ENCODE peak calls at places on chromosomes 12 and 14, in six cellular contexts. O is sigmoid colon, J is left ventricle myocardium inferior, R is HFF-Myc, F is germinal center, A is non-pigmented ciliary epithelial cell. V is an unnamed sample.

GRCh38 chr14:30283822-30284446 is 275.0 kb upstream of the G2E3 start:
- DNase-seq in F (no peak), J (no peak), R (peak), A (no peak), O (no peak), V (no peak)

GRCh38 chr12:47967461-47968430 is 4.3 kb downstream of the TMEM106C start:
- DNase-seq in F (no peak), O (peak), R (no peak), A (no peak), J (no peak), V (no peak)

GRCh38 chr12:56338643-56339422 is at the start of gene IL23A:
- DNase-seq in F (peak), R (no peak), O (no peak), A (peak), J (no peak), V (peak)

GRCh38 chr12:68225576-68226476 is at the start of gene IL26:
- DNase-seq in F (no peak), J (no peak), A (no peak), O (no peak), R (no peak), V (no peak)

GRCh38 chr12:2076728-2077127 is 23.9 kb downstream of the CACNA1C start:
- DNase-seq in R (no peak), F (no peak), O (peak), J (no peak), A (no peak), V (no peak)

GRCh38 chr12:81598205-81598604 is 160.9 kb downstream of the PPFIA2 start:
- DNase-seq in O (no peak), A (no peak), F (no peak), J (no peak), R (no peak), V (no peak)

GRCh38 chr14:103156733-103157411 is 33.6 kb downstream of the TNFAIP2 start:
- DNase-seq in J (no peak), O (no peak), A (no peak), F (no peak), R (no peak), V (no peak)

GRCh38 chr12:69987453-69988102 is 162.6 kb downstream of the MYRFL start:
- DNase-seq in J (no peak), R (peak), O (no peak), F (no peak), A (peak), V (no peak)

GRCh38 chr12:122834921-122835692 is at the start of gene HIP1R:
- DNase-seq in J (no peak), O (peak), A (no peak), R (no peak), F (peak), V (peak)

GRCh38 chr14:87944987-87945604 is 47.9 kb downstream of the GALC start:
- DNase-seq in A (peak), R (no peak), O (no peak), F (peak), J (no peak), V (no peak)

GRCh38 chr14:96304956-96305355 is 48.9 kb downstream of the BDKRB1 start:
- DNase-seq in R (no peak), J (no peak), O (no peak), F (no peak), A (no peak), V (no peak)

GRCh38 chr12:4978737-4979136 is 64.9 kb upstream of the KCNA5 start:
- DNase-seq in A (no peak), O (no peak), F (no peak), J (no peak), R (no peak), V (no peak)

GRCh38 chr12:113239288-113239771 is 18.1 kb downstream of the TPCN1 start:
- DNase-seq in R (no peak), J (no peak), A (no peak), F (no peak), O (peak), V (no peak)

GRCh38 chr14:104827173-104828055 is 26.5 kb downstream of the ZBTB42 start:
- DNase-seq in J (no peak), F (peak), R (no peak), A (no peak), O (peak), V (peak)

GRCh38 chr14:67385618-67386017 is 25.5 kb downstream of the EIF2S1 start:
- DNase-seq in O (no peak), R (no peak), A (no peak), F (no peak), J (no peak), V (no peak)

GRCh38 chr14:90418053-90418452 is 21.2 kb downstream of the CALM1 start:
- DNase-seq in J (no peak), O (no peak), A (no peak), R (no peak), F (no peak), V (no peak)

GRCh38 chr12:18906354-18906753 is 168.4 kb downstream of the CAPZA3 start:
- DNase-seq in O (no peak), A (no peak), R (no peak), J (no peak), F (no peak), V (no peak)

GRCh38 chr14:89294060-89294459 is 123.0 kb downstream of the FOXN3 start:
- DNase-seq in O (no peak), A (no peak), J (peak), R (no peak), F (no peak), V (no peak)

GRCh38 chr12:89636054-89636775 is 72.4 kb downstream of the ATP2B1 start:
- DNase-seq in A (peak), F (no peak), J (no peak), O (no peak), R (no peak), V (no peak)

GRCh38 chr12:111360325-111360930 is 8.5 kb downstream of the PHETA1 start:
- DNase-seq in R (no peak), O (no peak), J (no peak), A (no peak), F (no peak), V (no peak)

GRCh38 chr14:20456971-20457370 is 1.9 kb downstream of the APEX1 start:
- DNase-seq in F (no peak), O (no peak), J (no peak), R (no peak), A (no peak), V (no peak)

GRCh38 chr12:91924827-91925226 is 220.8 kb downstream of the BTG1 start:
- DNase-seq in R (no peak), O (no peak), A (no peak), J (no peak), F (no peak), V (no peak)

GRCh38 chr12:117439531-117440001 is 78.1 kb upstream of the NOS1 start:
- DNase-seq in J (peak), R (no peak), O (no peak), F (no peak), A (no peak), V (no peak)

GRCh38 chr12:6821271-6821673 is 349 bp upstream of the GPR162 start:
- DNase-seq in R (peak), O (peak), J (peak), F (no peak), A (no peak), V (no peak)

GRCh38 chr12:95118788-95119179 is 45.4 kb upstream of the NR2C1 start:
- DNase-seq in A (no peak), R (no peak), F (no peak), J (no peak), O (no peak), V (no peak)

GRCh38 chr14:51219473-51220448 is 20.3 kb upstream of the TMX1 start:
- DNase-seq in O (no peak), F (no peak), A (no peak), R (no peak), J (no peak), V (no peak)

GRCh38 chr12:104790296-104791125 is 167.6 kb downstream of the SLC41A2 start:
- DNase-seq in O (peak), J (peak), F (peak), A (no peak), R (no peak), V (peak)

GRCh38 chr12:110756611-110757010 is 13.9 kb upstream of the PPP1CC start:
- DNase-seq in F (no peak), R (no peak), A (no peak), J (no peak), O (no peak), V (no peak)

GRCh38 chr12:76341436-76342030 is 6.7 kb downstream of the BBS10 start:
- DNase-seq in J (no peak), F (no peak), O (no peak), A (no peak), R (no peak), V (no peak)

GRCh38 chr14:56120091-56120632 is 2.0 kb downstream of the PELI2 start:
- DNase-seq in A (no peak), R (no peak), F (no peak), O (peak), J (no peak), V (no peak)

GRCh38 chr12:75661927-75662326 is 150.5 kb upstream of the KRR1 start:
- DNase-seq in F (no peak), A (no peak), R (no peak), O (no peak), J (no peak), V (no peak)

GRCh38 chr12:6950944-6951540 is at the start of gene PTPN6:
- DNase-seq in J (peak), O (peak), A (no peak), F (peak), R (no peak), V (no peak)

GRCh38 chr12:1189163-1189562 is 198.1 kb downstream of the ERC1 start:
- DNase-seq in O (no peak), A (no peak), J (no peak), R (no peak), F (no peak), V (no peak)

GRCh38 chr12:4210158-4210557 is 63.4 kb upstream of the CCND2 start:
- DNase-seq in F (no peak), R (no peak), O (no peak), A (no peak), J (no peak), V (no peak)

GRCh38 chr14:76391981-76392690 is 16.2 kb downstream of the ESRRB start:
- DNase-seq in A (no peak), F (no peak), R (no peak), J (no peak), O (no peak), V (no peak)

GRCh38 chr12:131454418-131455217 is 256.3 kb upstream of the SFSWAP start:
- DNase-seq in J (no peak), A (no peak), O (no peak), F (peak), R (no peak), V (peak)

GRCh38 chr12:125773033-125773432 is 707.8 kb downstream of the AACS start:
- DNase-seq in R (no peak), O (peak), J (no peak), F (peak), A (no peak), V (peak)

V was measured in activated T-cell treated with anti-CD3 and anti-CD28 coated beads for 48 hours.